ENCODE peak calls at places on chromosomes 3 and 15, in eight cellular contexts. R, O, X, K, Z, C, V and A are unnamed samples.
A peak's percentile ranks its signal among the peaks of the same experiment; 100 is the strongest.

GRCh38 chr3:105351821-105352220 is 14.9 kb upstream of the ALCAM start:
- DNase-seq in Z (no peak), X (no peak), R (no peak), O (no peak), K (no peak), C (no peak), V (no peak), A (no peak)

GRCh38 chr3:178341636-178342035 is 194.6 kb upstream of the KCNMB2 start:
- DNase-seq in K (no peak), R (no peak), X (no peak), C (no peak), Z (no peak), V (no peak), O (no peak), A (no peak)

GRCh38 chr3:171283248-171284222 is 176.7 kb downstream of the TNIK start:
- DNase-seq in K (no peak), O (peak; percentile 74), X (no peak), C (no peak), V (no peak), Z (no peak), R (no peak), A (no peak)

GRCh38 chr3:116260491-116260890 is 184.8 kb downstream of the LSAMP start:
- DNase-seq in X (no peak), K (no peak), C (no peak), O (no peak), V (no peak), Z (no peak), R (no peak), A (no peak)

GRCh38 chr3:114284644-114285043 is 9.2 kb upstream of the TIGIT start:
- DNase-seq in Z (no peak), O (no peak), X (no peak), C (no peak), V (no peak), R (no peak), K (no peak), A (no peak)

GRCh38 chr3:126340943-126341754 is 16.1 kb downstream of the KLF15 start:
- DNase-seq in Z (no peak), C (no peak), O (peak; percentile 57), V (no peak), X (no peak), R (no peak), K (no peak), A (no peak)

GRCh38 chr3:165696496-165696895 is 140.7 kb downstream of the BCHE start:
- DNase-seq in X (no peak), C (no peak), K (no peak), O (no peak), R (no peak), Z (no peak), V (no peak), A (no peak)

GRCh38 chr3:111765136-111765535 is 93.9 kb upstream of the PHLDB2 start:
- DNase-seq in R (no peak), O (no peak), K (no peak), C (no peak), Z (no peak), V (no peak), X (no peak), A (no peak)

GRCh38 chr15:40906101-40906946 is 12.1 kb downstream of the VPS18 start:
- DNase-seq in R (peak; percentile 96), V (peak; percentile 62), K (peak; percentile 90), Z (peak; percentile 86), O (peak; percentile 94), C (peak; percentile 52), X (peak; percentile 88), A (peak; percentile 96)

GRCh38 chr3:129122697-129123055 is 1.1 kb upstream of the RAB43 start:
- DNase-seq in C (no peak), Z (peak; percentile 19), X (no peak), V (no peak), R (peak; percentile 52), K (no peak), O (no peak), A (no peak)

GRCh38 chr15:63501256-63502089 is 2.9 kb upstream of the USP3 start:
- DNase-seq in O (peak; percentile 97), Z (no peak), C (no peak), V (no peak), X (peak; percentile 37), K (no peak), R (peak; percentile 53), A (peak; percentile 68)

GRCh38 chr3:165462616-165463334 is 266.6 kb upstream of the SLITRK3 start:
- DNase-seq in X (no peak), C (no peak), K (no peak), V (no peak), Z (no peak), R (no peak), O (no peak), A (no peak)

GRCh38 chr3:65672876-65673815 is 365.6 kb downstream of the MAGI1 start:
- DNase-seq in Z (peak; percentile 26), C (no peak), O (peak; percentile 71), X (peak; percentile 75), V (no peak), K (peak; percentile 44), R (peak; percentile 50), A (peak; percentile 32)

GRCh38 chr3:135989247-135989646 is 23.7 kb downstream of the PPP2R3A start:
- DNase-seq in X (no peak), O (no peak), K (no peak), R (no peak), V (no peak), Z (no peak), C (no peak), A (no peak)

GRCh38 chr3:9897408-9898372 is 5.0 kb upstream of the IL17RE start:
- DNase-seq in Z (no peak), R (no peak), X (peak; percentile 30), V (no peak), O (no peak), K (peak; percentile 16), C (no peak), A (no peak)

GRCh38 chr3:23421811-23422510 is 218.8 kb downstream of the UBE2E2 start:
- DNase-seq in C (no peak), V (no peak), X (no peak), K (no peak), O (no peak), R (no peak), Z (no peak), A (no peak)

GRCh38 chr15:89765694-89766093 is 10.4 kb upstream of the MESP2 start:
- DNase-seq in Z (no peak), K (no peak), C (no peak), X (no peak), O (no peak), R (no peak), V (no peak), A (no peak)

GRCh38 chr15:71275098-71275497 is 159.8 kb downstream of the THSD4 start:
- DNase-seq in R (no peak), Z (no peak), C (no peak), V (no peak), K (no peak), X (no peak), O (no peak), A (peak; percentile 54)

GRCh38 chr3:26452363-26452762 is 170.2 kb upstream of the LRRC3B start:
- DNase-seq in X (no peak), Z (no peak), R (no peak), C (no peak), K (no peak), O (no peak), V (no peak), A (no peak)

GRCh38 chr3:143135150-143135549 is 15.6 kb downstream of the CHST2 start:
- DNase-seq in V (no peak), C (no peak), R (no peak), X (no peak), K (peak; percentile 50), Z (no peak), O (no peak), A (no peak)

GRCh38 chr3:70308760-70309159 is 3.7 kb downstream of the MDFIC2 start:
- DNase-seq in R (peak; percentile 43), X (peak; percentile 36), C (no peak), K (no peak), O (no peak), V (no peak), Z (peak; percentile 6), A (peak; percentile 2)

GRCh38 chr3:16462679-16463078 is 50.8 kb downstream of the RFTN1 start:
- DNase-seq in Z (no peak), C (no peak), O (no peak), K (no peak), R (no peak), V (no peak), X (no peak), A (no peak)

GRCh38 chr3:169041677-169042171 is 621.8 kb downstream of the MECOM start:
- DNase-seq in K (peak; percentile 25), Z (no peak), C (no peak), V (no peak), O (no peak), X (peak; percentile 25), R (no peak), A (no peak)

GRCh38 chr3:149203758-149204157 is 17.9 kb downstream of the CP start:
- DNase-seq in O (no peak), X (no peak), K (no peak), C (no peak), V (no peak), Z (peak; percentile 31), R (no peak), A (no peak)

GRCh38 chr3:143562789-143563188 is 285.5 kb downstream of the SLC9A9 start:
- DNase-seq in K (no peak), O (no peak), R (no peak), X (no peak), Z (no peak), C (no peak), V (no peak), A (no peak)

GRCh38 chr15:49290204-49290603 is 120.2 kb downstream of the GALK2 start:
- DNase-seq in O (no peak), R (no peak), C (no peak), V (no peak), Z (no peak), X (no peak), K (no peak), A (peak; percentile 14)

GRCh38 chr15:40506964-40507571 is 36.3 kb downstream of the CHST14 start:
- DNase-seq in X (peak; percentile 91), K (peak; percentile 57), C (peak; percentile 40), V (no peak), R (peak; percentile 90), Z (peak; percentile 84), O (peak; percentile 89), A (peak; percentile 83)

GRCh38 chr3:105967117-105967516 is 98.3 kb upstream of the CBLB start:
- DNase-seq in K (no peak), X (no peak), C (no peak), V (no peak), R (no peak), Z (no peak), O (no peak), A (no peak)

GRCh38 chr15:59306520-59307163 is 66.0 kb downstream of the MYO1E start:
- DNase-seq in C (no peak), R (no peak), K (no peak), V (no peak), O (no peak), X (no peak), Z (no peak), A (no peak)

GRCh38 chr15:40249477-40250303 is 10.8 kb downstream of the PAK6 start:
- DNase-seq in Z (no peak), C (no peak), V (no peak), R (no peak), O (no peak), X (no peak), K (no peak), A (no peak)

GRCh38 chr15:33968224-33968623 is at the start of gene CHRM5:
- DNase-seq in O (no peak), X (no peak), Z (no peak), C (no peak), R (no peak), V (no peak), K (peak; percentile 79), A (no peak)

GRCh38 chr3:139772539-139773500 is 95.0 kb upstream of the NMNAT3 start:
- DNase-seq in O (no peak), Z (no peak), V (no peak), C (no peak), X (no peak), K (no peak), R (no peak), A (peak; percentile 36)

GRCh38 chr3:52084954-52085730 is 28.8 kb upstream of the DUSP7 start:
- DNase-seq in K (no peak), R (peak; percentile 53), V (no peak), Z (no peak), X (no peak), C (no peak), O (no peak), A (no peak)

GRCh38 chr15:78056714-78057269 is 20.7 kb downstream of the TBC1D2B start:
- DNase-seq in R (no peak), C (no peak), O (no peak), X (no peak), Z (no peak), K (no peak), V (no peak), A (no peak)